ENCODE peak calls at places on chromosomes 4 and X, in seven cellular contexts. K, F, S, R, N, D and B are unnamed samples.

GRCh38 chrX:47573334-47574095 is 8.7 kb upstream of the TIMP1 start:
- DNase-seq in S (peak; percentile 43), N (peak; percentile 73), K (peak; percentile 54), R (no peak), D (peak; percentile 93), F (peak; percentile 87), B (no peak)

GRCh38 chr4:27357283-27357682 is 496.6 kb downstream of the STIM2 start:
- DNase-seq in R (no peak), N (no peak), D (peak; percentile 17), S (peak; percentile 6), F (no peak), K (no peak), B (no peak)

GRCh38 chrX:10173331-10173900 is 16.6 kb downstream of the CLCN4 start:
- DNase-seq in S (peak; percentile 96), F (peak; percentile 77), K (peak; percentile 81), R (peak; percentile 58), D (peak; percentile 96), N (peak; percentile 89), B (peak; percentile 81)

GRCh38 chrX:154457491-154458115 is 478 bp upstream of the PLXNA3 start:
- DNase-seq in S (no peak), K (no peak), N (no peak), F (peak; percentile 75), D (peak; percentile 51), R (no peak), B (peak; percentile 43)

GRCh38 chr4:164906368-164906767 is 29.4 kb downstream of the APELA start:
- DNase-seq in D (no peak), S (no peak), F (no peak), R (no peak), N (no peak), K (no peak), B (peak; percentile 55)

GRCh38 chr4:1927675-1928074 is 56.5 kb downstream of the NSD2 start:
- DNase-seq in D (no peak), F (no peak), K (no peak), S (no peak), N (peak; percentile 79), R (no peak), B (no peak)

GRCh38 chr4:163505374-163505773 is 10.9 kb downstream of the TMA16 start:
- DNase-seq in S (no peak), F (no peak), R (no peak), N (no peak), K (no peak), D (no peak), B (peak; percentile 80)

GRCh38 chr4:76690906-76691275 is 207.1 kb downstream of the SOWAHB start:
- DNase-seq in K (no peak), N (peak; percentile 24), F (no peak), R (no peak), S (peak; percentile 54), D (no peak), B (no peak)

GRCh38 chr4:80086296-80086695 is 13.3 kb upstream of the ANTXR2 start:
- DNase-seq in R (no peak), N (no peak), F (no peak), K (no peak), S (no peak), D (no peak), B (no peak)

GRCh38 chrX:107700317-107700774 is 72.0 kb downstream of the PRPS1 start:
- DNase-seq in N (no peak), R (no peak), D (no peak), K (no peak), F (no peak), S (peak; percentile 79), B (peak; percentile 72)

GRCh38 chr4:65461781-65462180 is 208.5 kb downstream of the EPHA5 start:
- DNase-seq in R (no peak), K (no peak), S (no peak), F (no peak), N (no peak), D (no peak), B (no peak)

DNA sequence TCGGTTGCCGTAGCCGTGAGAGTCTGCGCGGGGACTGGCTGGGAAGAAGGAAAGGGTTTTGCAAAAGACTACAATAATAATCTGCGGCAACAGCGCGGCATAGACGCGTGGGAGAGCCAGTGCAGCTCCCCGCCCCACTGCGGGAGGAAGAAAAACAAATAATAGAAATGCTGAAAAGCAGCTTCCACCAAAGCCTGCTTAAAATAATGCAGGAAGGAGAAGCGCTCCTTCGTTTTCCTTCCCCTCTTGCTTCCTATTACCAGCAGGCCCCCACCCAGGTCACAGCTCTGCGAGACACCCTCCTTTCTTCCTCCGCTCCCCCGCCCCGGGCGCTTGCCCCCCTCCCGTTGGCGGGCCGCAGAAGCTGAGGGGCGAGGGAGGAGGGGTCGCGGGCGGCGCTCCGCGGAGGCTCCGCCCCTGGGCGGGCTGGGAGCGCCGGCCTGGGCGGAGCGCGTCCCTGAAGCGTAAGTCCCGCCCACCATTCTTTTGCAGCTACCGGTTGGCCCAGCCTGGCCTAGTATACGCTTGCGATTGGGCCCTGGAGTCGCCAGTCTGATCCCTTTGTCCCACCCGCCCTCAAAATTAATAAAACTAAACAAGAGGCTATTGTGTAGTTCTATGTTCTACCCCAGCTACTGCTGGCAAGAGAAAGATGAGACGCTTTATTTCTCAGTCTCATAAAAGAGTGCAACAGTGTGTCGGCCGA is 636 bp upstream of the AMOT start:
- DNase-seq in R (peak; percentile 50), S (peak; percentile 84), K (peak; percentile 73), F (peak; percentile 92), N (peak; percentile 87), D (peak; percentile 87), B (peak; percentile 76)
- H3K23ac ChIP-seq in R (no peak overlapping the region), S (no peak overlapping the region), K (no peak overlapping the region), F (no peak overlapping the region), N (no peak overlapping the region), D (no peak overlapping the region), B (no peak overlapping the region)

GRCh38 chr4:106681381-106681921 is 312.9 kb upstream of the GIMD1 start:
- DNase-seq in K (no peak), S (no peak), R (no peak), F (peak; percentile 20), D (no peak), N (no peak), B (no peak)
- H3K23ac ChIP-seq in K (no peak overlapping the region), S (no peak overlapping the region), R (no peak overlapping the region), F (no peak overlapping the region), D (no peak overlapping the region), N (no peak overlapping the region), B (no peak overlapping the region)

GRCh38 chr4:15682340-15682725 is 706 bp downstream of the FAM200B start:
- DNase-seq in N (no peak), S (peak; percentile 33), D (no peak), K (no peak), F (no peak), R (no peak), B (no peak)

GRCh38 chr4:15681372-15682339 is at the start of gene FAM200B:
- DNase-seq in F (peak; percentile 100), S (peak; percentile 99), N (peak; percentile 97), K (peak; percentile 100), D (peak; percentile 100), R (peak; percentile 99), B (peak; percentile 100)

GRCh38 chr4:15681067-15681371 is 608 bp upstream of the FAM200B start:
- DNase-seq in N (no peak), D (no peak), R (no peak), K (no peak), S (no peak), F (no peak), B (no peak)

GRCh38 chr4:15684498-15684897 is 2.9 kb downstream of the FAM200B start:
- DNase-seq in F (no peak), R (no peak), K (no peak), N (no peak), D (peak; percentile 50), S (no peak), B (no peak)

GRCh38 chr4:15682790-15683495 is 1.3 kb downstream of the FAM200B start:
- DNase-seq in N (peak; percentile 17), F (no peak), S (peak; percentile 37), D (no peak), R (no peak), K (no peak), B (no peak)
- H3K23ac ChIP-seq in N (peak overlapping the region; percentile 93), F (no peak overlapping the region), S (no peak overlapping the region), D (no peak overlapping the region), R (no peak overlapping the region), K (no peak overlapping the region), B (no peak overlapping the region)

GRCh38 chrX:78543281-78543680 is 115.8 kb downstream of the RTL3 start:
- DNase-seq in K (no peak), D (no peak), F (no peak), S (no peak), N (no peak), R (no peak), B (no peak)

GRCh38 chrX:78545233-78545632 is 113.9 kb downstream of the RTL3 start:
- DNase-seq in S (no peak), R (no peak), K (no peak), D (no peak), N (no peak), F (no peak), B (no peak)

GRCh38 chrX:78548012-78548411 is 111.1 kb downstream of the RTL3 start:
- DNase-seq in R (no peak), N (peak; percentile 26), D (no peak), F (no peak), K (no peak), S (no peak), B (no peak)
- H3K23ac ChIP-seq in R (no peak overlapping the region), N (no peak overlapping the region), D (no peak overlapping the region), F (no peak overlapping the region), K (no peak overlapping the region), S (no peak overlapping the region), B (no peak overlapping the region)